ENCODE peak calls at places on chromosomes 5 and 9, in seven cellular contexts. M is heart right ventricle, J is psoas muscle, L is mucosa of descending colon, Q is suprapubic skin, U is lower lobe of right lung, F is OCI-LY7. D is an unnamed sample.
A peak's percentile ranks its signal among the peaks of the same experiment; 100 is the strongest.

GRCh38 chr5:180832638-180833068 is 28.4 kb downstream of the ZFP62 start:
- DNase-seq in M (no peak), J (no peak), L (no peak), Q (no peak), U (no peak), F (peak; percentile 80), D (no peak)

GRCh38 chr9:90964101-90965020 is 162.7 kb downstream of the SYK start:
- DNase-seq in M (no peak), J (no peak), L (peak; percentile 68), Q (no peak), U (peak; percentile 79), F (peak; percentile 31), D (peak; percentile 56)

GRCh38 chr5:161333194-161333880 is 213.2 kb downstream of the GABRB2 start:
- DNase-seq in M (no peak), J (no peak), L (no peak), Q (no peak), U (no peak), F (no peak), D (no peak)

GRCh38 chr5:173663810-173664526 is 47.5 kb upstream of the BOD1 start:
- DNase-seq in M (peak; percentile 36), J (peak; percentile 62), L (no peak), Q (no peak), U (peak; percentile 74), F (peak; percentile 67), D (no peak)

GRCh38 chr5:172141949-172142319 is 46.1 kb downstream of the STK10 start:
- DNase-seq in M (no peak), J (no peak), L (no peak), Q (no peak), U (no peak), F (no peak), D (no peak)

GRCh38 chr5:101431201-101431600 is 528.1 kb upstream of the ST8SIA4 start:
- DNase-seq in M (no peak), J (no peak), L (no peak), Q (no peak), U (no peak), F (no peak), D (no peak)

GRCh38 chr9:15873573-15874177 is 320.8 kb downstream of the CCDC171 start:
- DNase-seq in M (no peak), J (no peak), L (no peak), Q (no peak), U (no peak), F (peak; percentile 49), D (no peak)

GRCh38 chr5:142911170-142911569 is 141.0 kb downstream of the ARHGAP26 start:
- DNase-seq in M (no peak), J (no peak), L (no peak), Q (no peak), U (no peak), F (no peak), D (no peak)

GRCh38 chr9:93568169-93568568 is 8.2 kb upstream of the PHF2 start:
- DNase-seq in M (no peak), J (no peak), L (no peak), Q (peak; percentile 49), U (no peak), F (no peak), D (no peak)

GRCh38 chr9:3004572-3004971 is 160.7 kb upstream of the PUM3 start:
- DNase-seq in M (no peak), J (no peak), L (no peak), Q (no peak), U (no peak), F (no peak), D (no peak)

GRCh38 chr5:34043099-34043876 is at the start of gene C1QTNF3:
- DNase-seq in M (no peak), J (no peak), L (no peak), Q (no peak), U (no peak), F (no peak), D (peak; percentile 59)
- H3K4me3 ChIP-seq in M (no peak within 1 kb of the TSS), J (peak within 1 kb of the TSS; percentile 40), L (no peak within 1 kb of the TSS), Q (peak within 1 kb of the TSS; percentile 8), U (peak within 1 kb of the TSS; percentile 22), F (no peak within 1 kb of the TSS), D (no peak within 1 kb of the TSS)

GRCh38 chr9:122314193-122314592 is 49.5 kb downstream of the MRRF start:
- DNase-seq in M (no peak), J (no peak), L (no peak), Q (no peak), U (no peak), F (no peak), D (no peak)

GRCh38 chr9:122320346-122320995 is 50.4 kb upstream of the PTGS1 start:
- DNase-seq in M (no peak), J (no peak), L (no peak), Q (no peak), U (no peak), F (no peak), D (no peak)

GRCh38 chr9:122309861-122310260 is 45.2 kb downstream of the MRRF start:
- DNase-seq in M (no peak), J (no peak), L (no peak), Q (no peak), U (no peak), F (no peak), D (no peak)

GRCh38 chr9:122318284-122318683 is 52.5 kb upstream of the PTGS1 start:
- DNase-seq in M (no peak), J (no peak), L (no peak), Q (no peak), U (no peak), F (no peak), D (no peak)

DNA sequence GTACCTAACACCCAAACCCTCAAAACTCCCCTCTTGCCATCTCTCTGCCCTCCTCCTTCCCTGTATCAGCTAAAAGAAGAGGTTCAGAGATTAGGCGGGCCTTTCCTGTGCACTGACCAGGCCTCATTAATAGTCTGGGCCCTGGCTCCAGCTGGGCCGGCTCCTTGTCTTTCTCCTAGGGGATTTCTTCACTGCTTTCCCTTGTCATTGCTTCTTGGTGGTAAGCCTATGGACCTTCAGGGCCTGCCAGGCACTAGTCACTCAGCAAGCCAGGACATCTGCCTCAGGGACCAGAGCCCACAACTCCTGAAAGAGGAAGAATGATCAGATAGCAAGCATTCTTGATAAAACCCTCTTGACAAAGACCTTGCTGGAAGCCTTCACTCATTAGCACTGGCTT is 50.9 kb downstream of the MRRF start:
- DNase-seq in M (no peak), J (no peak), L (no peak), Q (no peak), U (no peak), F (no peak), D (no peak)
- H3K36me3 ChIP-seq in M (peaks cover 85% of the 10 kb centered on the region), J (peaks cover 54% of the 10 kb centered on the region), L (peaks cover 6% of the 10 kb centered on the region), Q (peaks cover 46% of the 10 kb centered on the region), U (peaks cover 75% of the 10 kb centered on the region), F (peaks cover 83% of the 10 kb centered on the region), D (peaks cover 12% of the 10 kb centered on the region)

DNA sequence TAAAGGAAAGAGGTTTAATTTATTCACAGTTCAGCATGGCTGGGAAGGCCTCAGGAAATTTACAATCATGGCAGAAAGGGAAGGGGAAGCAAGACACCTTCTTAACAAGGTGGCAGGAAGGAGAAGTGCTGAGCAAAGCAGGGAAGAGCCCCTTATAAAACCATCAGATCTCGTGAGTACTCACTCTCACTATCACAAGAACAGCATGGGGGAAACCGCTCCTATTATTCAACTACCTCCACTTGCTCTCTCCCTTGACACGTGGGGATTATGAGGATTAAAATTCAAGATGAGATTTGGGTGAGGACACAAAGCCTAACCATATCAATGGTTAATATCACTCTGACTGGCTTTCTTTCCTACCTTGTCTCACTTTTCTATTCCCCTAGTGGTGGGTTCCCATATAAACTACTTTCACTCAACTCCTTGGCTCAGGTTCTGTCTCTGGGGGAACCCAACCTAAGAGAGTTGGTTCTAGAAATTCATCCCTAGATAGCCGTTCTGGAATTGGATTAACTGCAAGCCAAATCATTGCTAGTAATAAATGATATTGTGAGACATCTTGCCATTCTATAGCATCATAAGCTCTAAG is 749.8 kb upstream of the GRAMD2B start:
- DNase-seq in M (no peak), J (no peak), L (no peak), Q (no peak), U (no peak), F (no peak), D (no peak)
- TF ChIP-seq CTCF in M (no peak), J (no peak), L (no peak), Q (no peak), U (no peak), F (peak; percentile 26), D (no peak)

GRCh38 chr5:72178910-72179815 is 71.9 kb downstream of the MAP1B start:
- DNase-seq in M (peak; percentile 58), J (peak; percentile 73), L (no peak), Q (peak; percentile 83), U (no peak), F (no peak), D (peak; percentile 46)
- H3K4me3 ChIP-seq in M (peak overlapping the region; percentile 31), J (peak overlapping the region; percentile 28), L (no peak overlapping the region), Q (peak overlapping the region; percentile 29), U (no peak overlapping the region), F (no peak overlapping the region), D (no peak overlapping the region)

GRCh38 chr5:109775130-109775529 is 85.4 kb downstream of the MAN2A1 start:
- DNase-seq in M (no peak), J (no peak), L (no peak), Q (no peak), U (no peak), F (no peak), D (no peak)

GRCh38 chr5:109767184-109767995 is 77.7 kb downstream of the MAN2A1 start:
- DNase-seq in M (no peak), J (no peak), L (no peak), Q (no peak), U (no peak), F (no peak), D (no peak)

GRCh38 chr5:109767997-109768396 is 78.3 kb downstream of the MAN2A1 start:
- DNase-seq in M (no peak), J (no peak), L (no peak), Q (no peak), U (no peak), F (no peak), D (no peak)

GRCh38 chr5:109769597-109770291 is 80.0 kb downstream of the MAN2A1 start:
- DNase-seq in M (no peak), J (peak; percentile 53), L (no peak), Q (no peak), U (no peak), F (no peak), D (no peak)
- H3K36me3 ChIP-seq in M (peaks cover 60% of the 10 kb centered on the region), J (peaks cover 28% of the 10 kb centered on the region), L (no peaks in the 10 kb centered on the region), Q (peaks cover 38% of the 10 kb centered on the region), U (peaks cover 35% of the 10 kb centered on the region), F (peaks cover 31% of the 10 kb centered on the region), D (peaks cover 4% of the 10 kb centered on the region)